ENCODE peak calls at places on chromosomes 6 and 20, in five cellular contexts. One of them, this sample, is unnamed.

GRCh38 chr6:151119823-151120524 is 119.8 kb upstream of the AKAP12 start:
- DNase-seq in activated CD8-positive, alpha-beta memory T cell treated with anti-CD3 and anti-CD28 coated beads for 1 hour: no peak
- DNase-seq in neural crest cell: no peak
- DNase-seq in lower lobe of right lung: no peak
- DNase-seq in NCI-H460: no peak
- DNase-seq in this sample: no peak

GRCh38 chr20:19815553-19815991 is 57.5 kb downstream of the RIN2 start:
- DNase-seq in activated CD8-positive, alpha-beta memory T cell treated with anti-CD3 and anti-CD28 coated beads for 1 hour: no peak
- DNase-seq in neural crest cell: no peak
- DNase-seq in lower lobe of right lung: no peak
- DNase-seq in NCI-H460: peak
- DNase-seq in this sample: peak

GRCh38 chr20:63553933-63554290 is at the start of gene FNDC11:
- DNase-seq in activated CD8-positive, alpha-beta memory T cell treated with anti-CD3 and anti-CD28 coated beads for 1 hour: no peak
- DNase-seq in neural crest cell: peak
- DNase-seq in lower lobe of right lung: peak
- DNase-seq in NCI-H460: no peak
- DNase-seq in this sample: no peak

GRCh38 chr6:142848969-142849368 is 96.0 kb downstream of the HIVEP2 start:
- DNase-seq in activated CD8-positive, alpha-beta memory T cell treated with anti-CD3 and anti-CD28 coated beads for 1 hour: no peak
- DNase-seq in neural crest cell: no peak
- DNase-seq in lower lobe of right lung: no peak
- DNase-seq in NCI-H460: no peak
- DNase-seq in this sample: no peak

GRCh38 chr20:63830821-63831593 is at the start of gene ZBTB46:
- DNase-seq in activated CD8-positive, alpha-beta memory T cell treated with anti-CD3 and anti-CD28 coated beads for 1 hour: no peak
- DNase-seq in neural crest cell: no peak
- DNase-seq in lower lobe of right lung: peak
- DNase-seq in NCI-H460: peak
- DNase-seq in this sample: no peak

GRCh38 chr6:99354983-99355382 is 5.5 kb upstream of the FAXC start:
- DNase-seq in activated CD8-positive, alpha-beta memory T cell treated with anti-CD3 and anti-CD28 coated beads for 1 hour: no peak
- DNase-seq in neural crest cell: no peak
- DNase-seq in lower lobe of right lung: no peak
- DNase-seq in NCI-H460: no peak
- DNase-seq in this sample: no peak

GRCh38 chr20:16701296-16701695 is 28.5 kb upstream of the SNRPB2 start:
- DNase-seq in activated CD8-positive, alpha-beta memory T cell treated with anti-CD3 and anti-CD28 coated beads for 1 hour: no peak
- DNase-seq in neural crest cell: no peak
- DNase-seq in lower lobe of right lung: no peak
- DNase-seq in NCI-H460: peak
- DNase-seq in this sample: no peak

GRCh38 chr6:161143663-161144430 is 130.0 kb downstream of the AGPAT4 start:
- DNase-seq in activated CD8-positive, alpha-beta memory T cell treated with anti-CD3 and anti-CD28 coated beads for 1 hour: no peak
- DNase-seq in neural crest cell: no peak
- DNase-seq in lower lobe of right lung: no peak
- DNase-seq in NCI-H460: no peak
- DNase-seq in this sample: no peak

GRCh38 chr6:40328376-40328987 is 258.7 kb downstream of the LRFN2 start:
- DNase-seq in activated CD8-positive, alpha-beta memory T cell treated with anti-CD3 and anti-CD28 coated beads for 1 hour: no peak
- DNase-seq in neural crest cell: no peak
- DNase-seq in lower lobe of right lung: peak
- DNase-seq in NCI-H460: no peak
- DNase-seq in this sample: no peak

GRCh38 chr6:163417595-163417994 is 3.1 kb downstream of the QKI start:
- DNase-seq in activated CD8-positive, alpha-beta memory T cell treated with anti-CD3 and anti-CD28 coated beads for 1 hour: no peak
- DNase-seq in neural crest cell: no peak
- DNase-seq in lower lobe of right lung: no peak
- DNase-seq in NCI-H460: no peak
- DNase-seq in this sample: no peak

This sample was measured in CD14-positive monocyte.